ENCODE peak calls at places on chromosomes 13 and 19, in seven cellular contexts. Z is omental fat pad; W is stimulated activated CD8-positive, alpha-beta memory T cell treated with anti-CD3 and anti-CD28 coated beads, Interleukin-15, amount 100 ng/mL, for 1 hour; O is Caco-2; M is posterior cingulate gyrus; H is activated T-cell treated with anti-CD3 and anti-CD28 coated beads for 1 hour; F is HFFc6. I is an unnamed sample.
A peak's percentile ranks its signal among the peaks of the same experiment; 100 is the strongest.

GRCh38 chr19:24033962-24034342 is 53.0 kb upstream of the ZNF254 start:
- DNase-seq in M (peak; percentile 82), O (peak; percentile 42), W (peak; percentile 1), F (peak; percentile 64), H (peak; percentile 14), Z (peak; percentile 43), I (peak; percentile 77)

GRCh38 chr13:66926851-66927524 is 303.1 kb downstream of the PCDH9 start:
- DNase-seq in H (no peak), Z (no peak), W (no peak), M (no peak), F (no peak), O (no peak), I (no peak)

GRCh38 chr13:46229251-46229650 is 17.5 kb downstream of the LRRC63 start:
- DNase-seq in H (no peak), W (no peak), O (no peak), Z (no peak), F (no peak), M (no peak), I (no peak)

GRCh38 chr19:55777528-55777927 is 8.6 kb downstream of the RFPL4AL1 start:
- DNase-seq in Z (no peak), W (no peak), O (peak; percentile 41), H (no peak), F (no peak), M (no peak), I (peak; percentile 9)

GRCh38 chr13:95676100-95676774 is 702 bp upstream of the DNAJC3 start:
- DNase-seq in H (no peak), Z (peak; percentile 24), O (peak; percentile 46), M (no peak), W (no peak), F (peak; percentile 0), I (peak; percentile 75)

GRCh38 chr13:113817860-113818691 is 45.8 kb downstream of the GAS6 start:
- DNase-seq in Z (no peak), F (no peak), W (no peak), H (no peak), O (no peak), M (peak; percentile 69), I (no peak)

GRCh38 chr13:24208314-24208713 is 47.8 kb downstream of the SPATA13 start:
- DNase-seq in O (no peak), F (peak; percentile 80), Z (no peak), W (no peak), M (no peak), H (no peak), I (no peak)

GRCh38 chr13:19587635-19588300 is 26.4 kb upstream of the TPTE2 start:
- DNase-seq in F (peak; percentile 77), W (no peak), M (no peak), H (no peak), Z (no peak), O (peak; percentile 66), I (peak; percentile 75)

GRCh38 chr13:74256969-74257368 is 122.8 kb upstream of the KLF12 start:
- DNase-seq in M (no peak), F (no peak), H (no peak), O (no peak), Z (no peak), W (no peak), I (no peak)

GRCh38 chr19:24060687-24061356 is 26.2 kb upstream of the ZNF254 start:
- DNase-seq in W (no peak), Z (no peak), O (no peak), M (no peak), F (no peak), H (no peak), I (no peak)

GRCh38 chr13:107563099-107563925 is 652.0 kb downstream of the LIG4 start:
- DNase-seq in M (no peak), Z (no peak), H (no peak), F (no peak), W (no peak), O (no peak), I (no peak)

GRCh38 chr13:44870456-44870929 is 118.8 kb downstream of the NUFIP1 start:
- DNase-seq in Z (no peak), F (no peak), O (no peak), W (no peak), M (no peak), H (no peak), I (no peak)

GRCh38 chr13:75390229-75390628 is 91.7 kb downstream of the TBC1D4 start:
- DNase-seq in Z (no peak), F (no peak), H (no peak), O (no peak), W (no peak), M (no peak), I (no peak)

GRCh38 chr13:28741080-28741479 is 22.3 kb upstream of the SLC46A3 start:
- DNase-seq in H (no peak), M (no peak), F (no peak), W (no peak), O (no peak), Z (no peak), I (no peak)

GRCh38 chr19:17946965-17947784 is 14.4 kb downstream of the CCDC124 start:
- DNase-seq in M (no peak), H (peak; percentile 27), F (no peak), O (peak; percentile 28), W (no peak), Z (no peak), I (no peak)

GRCh38 chr19:11017275-11018035 is 56.6 kb downstream of the SMARCA4 start:
- DNase-seq in Z (no peak), W (no peak), H (no peak), F (no peak), O (no peak), M (no peak), I (no peak)

GRCh38 chr13:68713394-68713793 is 1394.2 kb upstream of the ATXN8OS start:
- DNase-seq in F (no peak), O (no peak), W (no peak), M (no peak), H (no peak), Z (no peak), I (no peak)

GRCh38 chr13:105758929-105759328 is 776.5 kb downstream of the EFNB2 start:
- DNase-seq in H (no peak), O (no peak), Z (no peak), M (no peak), W (no peak), F (no peak), I (no peak)

GRCh38 chr13:20461481-20461859 is 64.2 kb downstream of the CRYL1 start:
- DNase-seq in H (no peak), Z (no peak), M (no peak), F (peak; percentile 4), O (no peak), W (no peak), I (peak; percentile 35)

GRCh38 chr13:34103854-34104253 is 285.9 kb downstream of the RFC3 start:
- DNase-seq in W (no peak), Z (no peak), O (no peak), F (no peak), H (no peak), M (no peak), I (no peak)

GRCh38 chr19:29860492-29860891 is 48.7 kb downstream of the CCNE1 start:
- DNase-seq in M (no peak), F (peak; percentile 17), W (no peak), O (no peak), Z (no peak), H (no peak), I (no peak)

GRCh38 chr13:20399961-20400360 is 125.7 kb downstream of the CRYL1 start:
- DNase-seq in Z (no peak), W (no peak), M (no peak), O (no peak), F (no peak), H (no peak), I (no peak)

GRCh38 chr13:66225071-66225470 is 1005.1 kb downstream of the PCDH9 start:
- DNase-seq in O (no peak), Z (no peak), F (no peak), M (no peak), H (no peak), W (no peak), I (peak; percentile 75)

GRCh38 chr19:42290523-42291436 is 11.2 kb upstream of the PRR19 start:
- DNase-seq in H (peak; percentile 60), W (no peak), Z (no peak), M (peak; percentile 62), O (peak; percentile 75), F (no peak), I (peak; percentile 58)

GRCh38 chr19:55305491-55305890 is 19.6 kb downstream of the TMEM150B start:
- DNase-seq in F (no peak), O (peak; percentile 71), W (no peak), M (no peak), H (peak; percentile 35), Z (no peak), I (peak; percentile 57)

GRCh38 chr13:26051231-26052135 is at the start of gene SHISA2:
- DNase-seq in M (peak; percentile 76), F (no peak), O (no peak), Z (no peak), W (no peak), H (peak; percentile 16), I (peak; percentile 72)

GRCh38 chr19:40341601-40342482 is 6.4 kb downstream of the C19orf47 start:
- DNase-seq in W (no peak), Z (no peak), M (no peak), H (no peak), F (no peak), O (no peak), I (no peak)

GRCh38 chr13:46010148-46010547 is 42.4 kb downstream of the ZC3H13 start:
- DNase-seq in F (no peak), Z (no peak), H (no peak), O (peak; percentile 18), M (no peak), W (no peak), I (peak; percentile 29)

GRCh38 chr13:67134322-67135129 is 95.6 kb downstream of the PCDH9 start:
- DNase-seq in W (no peak), Z (no peak), M (no peak), O (no peak), H (no peak), F (no peak), I (no peak)

GRCh38 chr13:65784088-65784816 is 1445.9 kb downstream of the PCDH9 start:
- DNase-seq in F (no peak), W (no peak), M (peak; percentile 39), H (no peak), Z (no peak), O (no peak), I (no peak)

GRCh38 chr13:24911135-24911524 is 147.2 kb downstream of the RNF17 start:
- DNase-seq in W (no peak), F (peak; percentile 62), M (no peak), O (no peak), H (no peak), Z (no peak), I (peak; percentile 83)

GRCh38 chr19:55175117-55175867 is 4.8 kb downstream of the SYT5 start:
- DNase-seq in Z (no peak), M (peak; percentile 92), O (no peak), H (no peak), W (no peak), F (no peak), I (no peak)

I was measured in NB4.